ENCODE peak calls at places on chromosomes 2 and 18, in five cellular contexts. One of them, this sample, is unnamed.

GRCh38 chr2:168784993-168785392 is 17.4 kb upstream of the NOSTRIN start:
- DNase-seq in K562: no peak
- DNase-seq in HCT116: no peak
- DNase-seq in SK-N-SH: no peak
- DNase-seq in HepG2: no peak
- DNase-seq in this sample: no peak

GRCh38 chr18:331231-331771 is 63.5 kb upstream of the THOC1 start:
- DNase-seq in K562: no peak
- DNase-seq in HCT116: no peak
- DNase-seq in SK-N-SH: no peak
- DNase-seq in HepG2: no peak
- DNase-seq in this sample: no peak

GRCh38 chr2:229410946-229411345 is 139.9 kb upstream of the PID1 start:
- DNase-seq in K562: no peak
- DNase-seq in HCT116: no peak
- DNase-seq in SK-N-SH: no peak
- DNase-seq in HepG2: no peak
- DNase-seq in this sample: no peak

GRCh38 chr18:12883003-12883683 is 894 bp downstream of the PTPN2 start:
- DNase-seq in K562: no peak
- DNase-seq in HCT116: no peak
- DNase-seq in SK-N-SH: peak; percentile 39
- DNase-seq in HepG2: no peak
- DNase-seq in this sample: no peak

GRCh38 chr2:73939419-73939818 is 12.7 kb downstream of the DGUOK start:
- DNase-seq in K562: no peak
- DNase-seq in HCT116: no peak
- DNase-seq in SK-N-SH: no peak
- DNase-seq in HepG2: no peak
- DNase-seq in this sample: no peak

GRCh38 chr2:219378167-219378851 is 9.4 kb downstream of the DNPEP start:
- DNase-seq in K562: no peak
- DNase-seq in HCT116: no peak
- DNase-seq in SK-N-SH: no peak
- DNase-seq in HepG2: no peak
- DNase-seq in this sample: no peak

GRCh38 chr2:58634653-58635347 is 393.7 kb upstream of the FANCL start:
- DNase-seq in K562: no peak
- DNase-seq in HCT116: peak; percentile 47
- DNase-seq in SK-N-SH: no peak
- DNase-seq in HepG2: no peak
- DNase-seq in this sample: peak; percentile 10

GRCh38 chr2:9001229-9001628 is 2.3 kb downstream of the MBOAT2 start:
- DNase-seq in K562: no peak
- DNase-seq in HCT116: no peak
- DNase-seq in SK-N-SH: no peak
- DNase-seq in HepG2: no peak
- DNase-seq in this sample: no peak

GRCh38 chr2:54722641-54723299 is 692 bp upstream of the EML6 start:
- DNase-seq in K562: no peak
- DNase-seq in HCT116: peak; percentile 0
- DNase-seq in SK-N-SH: no peak
- DNase-seq in HepG2: no peak
- DNase-seq in this sample: no peak

GRCh38 chr2:169182573-169182972 is 113.2 kb downstream of the DHRS9 start:
- DNase-seq in K562: no peak
- DNase-seq in HCT116: no peak
- DNase-seq in SK-N-SH: no peak
- DNase-seq in HepG2: no peak
- DNase-seq in this sample: no peak

GRCh38 chr2:189821953-189822748 is 37.9 kb downstream of the PMS1 start:
- DNase-seq in K562: no peak
- DNase-seq in HCT116: no peak
- DNase-seq in SK-N-SH: peak; percentile 16
- DNase-seq in HepG2: no peak
- DNase-seq in this sample: no peak

GRCh38 chr18:32317651-32318050 is 127.8 kb downstream of the MEP1B start:
- DNase-seq in K562: no peak
- DNase-seq in HCT116: no peak
- DNase-seq in SK-N-SH: no peak
- DNase-seq in HepG2: no peak
- DNase-seq in this sample: no peak

GRCh38 chr2:148259674-148260073 is 238.8 kb downstream of the MBD5 start:
- DNase-seq in K562: no peak
- DNase-seq in HCT116: no peak
- DNase-seq in SK-N-SH: no peak
- DNase-seq in HepG2: no peak
- DNase-seq in this sample: peak; percentile 15

GRCh38 chr18:44117821-44118220 is 562.9 kb upstream of the SETBP1 start:
- DNase-seq in K562: no peak
- DNase-seq in HCT116: no peak
- DNase-seq in SK-N-SH: no peak
- DNase-seq in HepG2: no peak
- DNase-seq in this sample: no peak

GRCh38 chr18:10081477-10081876 is 167.7 kb downstream of the VAPA start:
- DNase-seq in K562: peak; percentile 44
- DNase-seq in HCT116: no peak
- DNase-seq in SK-N-SH: no peak
- DNase-seq in HepG2: peak; percentile 41
- DNase-seq in this sample: no peak

GRCh38 chr2:106781196-106781595 is 104.8 kb downstream of the ST6GAL2 start:
- DNase-seq in K562: no peak
- DNase-seq in HCT116: no peak
- DNase-seq in SK-N-SH: no peak
- DNase-seq in HepG2: no peak
- DNase-seq in this sample: no peak

GRCh38 chr2:177164584-177165052 is 48.0 kb upstream of the HNRNPA3 start:
- DNase-seq in K562: peak; percentile 80
- DNase-seq in HCT116: peak; percentile 68
- DNase-seq in SK-N-SH: peak; percentile 78
- DNase-seq in HepG2: peak; percentile 82
- DNase-seq in this sample: peak; percentile 84

GRCh38 chr2:116952254-116952653 is 862.2 kb upstream of the DDX18 start:
- DNase-seq in K562: no peak
- DNase-seq in HCT116: no peak
- DNase-seq in SK-N-SH: peak; percentile 5
- DNase-seq in HepG2: no peak
- DNase-seq in this sample: peak; percentile 32

GRCh38 chr2:181971032-181971431 is 14.6 kb upstream of the PPP1R1C start:
- DNase-seq in K562: no peak
- DNase-seq in HCT116: no peak
- DNase-seq in SK-N-SH: no peak
- DNase-seq in HepG2: no peak
- DNase-seq in this sample: no peak

DNA sequence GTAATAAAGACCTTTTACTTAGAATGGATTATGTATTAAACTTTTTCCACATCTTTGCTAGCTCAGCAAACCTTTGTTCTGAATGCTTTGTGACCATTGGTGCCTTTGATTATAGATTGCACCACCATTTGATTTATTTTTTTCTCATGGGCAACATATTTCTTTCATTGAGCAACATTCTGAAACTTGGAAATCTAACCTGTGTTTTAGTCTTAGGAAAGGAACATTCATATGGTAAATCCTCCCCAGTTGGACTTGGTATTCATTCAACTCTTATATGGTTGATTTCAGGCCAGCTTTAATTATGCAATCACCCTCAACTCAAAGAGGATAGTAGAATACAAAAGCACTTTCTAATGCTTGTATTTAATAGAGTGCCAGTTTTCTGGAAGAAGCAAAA is 1077.9 kb upstream of the ZEB2 start:
- DNase-seq in K562: no peak
- DNase-seq in HCT116: no peak
- DNase-seq in SK-N-SH: no peak
- DNase-seq in HepG2: no peak
- DNase-seq in this sample: no peak
- TF ChIP-seq JUND in K562: no peak
- TF ChIP-seq JUND in HCT116: no peak
- TF ChIP-seq JUND in SK-N-SH: no peak
- TF ChIP-seq JUND in HepG2: no peak
- TF ChIP-seq JUND in this sample: no peak

GRCh38 chr18:6605115-6605869 is 124.2 kb upstream of the ARHGAP28 start:
- DNase-seq in K562: no peak
- DNase-seq in HCT116: no peak
- DNase-seq in SK-N-SH: no peak
- DNase-seq in HepG2: no peak
- DNase-seq in this sample: no peak
- TF ChIP-seq JUND in K562: no peak
- TF ChIP-seq JUND in HCT116: no peak
- TF ChIP-seq JUND in SK-N-SH: no peak
- TF ChIP-seq JUND in HepG2: no peak
- TF ChIP-seq JUND in this sample: no peak

DNA sequence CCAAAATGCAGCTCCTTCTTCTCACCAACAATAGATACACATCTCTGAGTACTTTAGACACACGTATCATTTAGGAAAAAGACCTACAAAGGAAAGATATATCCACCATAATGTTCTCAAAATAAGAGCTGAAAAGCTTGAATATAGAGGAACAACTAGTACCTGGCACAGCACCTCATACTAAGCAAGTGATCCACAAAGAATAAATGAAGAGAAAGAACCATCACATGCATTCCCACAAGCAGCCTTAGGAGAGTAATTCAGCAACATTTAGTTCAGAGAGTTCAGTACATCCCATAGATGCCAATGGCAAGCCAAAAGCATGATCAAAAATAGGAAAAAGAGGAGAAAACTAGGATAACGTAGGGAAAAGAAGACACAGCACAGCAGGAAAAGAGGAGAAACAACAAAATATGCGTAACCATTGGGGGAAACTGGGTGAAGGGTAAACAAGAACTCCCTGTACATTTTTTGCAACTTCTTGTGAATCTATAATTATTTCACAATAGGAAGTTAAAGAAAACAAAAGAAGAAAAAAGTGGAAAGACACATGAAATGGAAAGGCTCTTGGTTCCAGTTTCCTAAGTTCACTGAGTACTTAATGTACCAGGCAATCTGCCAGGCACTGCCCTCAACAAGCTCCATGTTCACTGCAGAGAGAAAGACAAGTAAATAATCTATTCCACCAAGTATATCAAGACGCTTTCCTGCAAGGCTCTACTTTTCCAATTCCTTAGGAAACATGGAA is 22.3 kb downstream of the CLASP1 start:
- DNase-seq in K562: no peak
- DNase-seq in HCT116: no peak
- DNase-seq in SK-N-SH: no peak
- DNase-seq in HepG2: no peak
- DNase-seq in this sample: no peak
- TF ChIP-seq JUND in K562: no peak
- TF ChIP-seq JUND in HCT116: no peak
- TF ChIP-seq JUND in SK-N-SH: no peak
- TF ChIP-seq JUND in HepG2: no peak
- TF ChIP-seq JUND in this sample: no peak

GRCh38 chr2:170396799-170397459 is 219.0 kb downstream of the MYO3B start:
- DNase-seq in K562: peak; percentile 39
- DNase-seq in HCT116: no peak
- DNase-seq in SK-N-SH: peak; percentile 15
- DNase-seq in HepG2: peak; percentile 43
- DNase-seq in this sample: peak; percentile 22
- TF ChIP-seq JUND in K562: no peak
- TF ChIP-seq JUND in HCT116: no peak
- TF ChIP-seq JUND in SK-N-SH: no peak
- TF ChIP-seq JUND in HepG2: no peak
- TF ChIP-seq JUND in this sample: no peak

DNA sequence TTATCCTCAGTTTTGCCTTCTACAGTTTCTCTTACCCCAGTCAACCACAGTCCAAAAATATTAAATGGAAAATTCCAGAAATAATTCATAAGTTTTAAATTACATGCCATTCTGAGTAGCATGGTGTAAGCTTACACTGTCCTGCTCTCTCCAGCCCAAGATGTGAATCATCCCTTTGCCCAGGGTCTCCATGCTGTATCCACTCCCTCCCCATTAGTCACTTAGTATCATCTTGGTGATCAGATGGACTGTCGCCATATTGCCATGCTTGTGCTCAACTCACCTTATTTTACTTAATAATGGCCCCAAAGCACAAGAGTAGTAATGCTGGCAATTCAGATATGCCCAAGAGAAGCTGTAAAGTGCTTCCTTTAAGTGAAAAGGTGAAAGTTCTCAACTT is 18.5 kb upstream of the CCNT2 start:
- DNase-seq in K562: no peak
- DNase-seq in HCT116: no peak
- DNase-seq in SK-N-SH: no peak
- DNase-seq in HepG2: no peak
- DNase-seq in this sample: no peak
- TF ChIP-seq JUND in K562: no peak
- TF ChIP-seq JUND in HCT116: no peak
- TF ChIP-seq JUND in SK-N-SH: peak; percentile 26
- TF ChIP-seq JUND in HepG2: no peak
- TF ChIP-seq JUND in this sample: no peak

GRCh38 chr2:201854841-201855240 is 48.5 kb downstream of the CDK15 start:
- DNase-seq in K562: no peak
- DNase-seq in HCT116: no peak
- DNase-seq in SK-N-SH: no peak
- DNase-seq in HepG2: no peak
- DNase-seq in this sample: no peak
- TF ChIP-seq JUND in K562: no peak
- TF ChIP-seq JUND in HCT116: no peak
- TF ChIP-seq JUND in SK-N-SH: no peak
- TF ChIP-seq JUND in HepG2: no peak
- TF ChIP-seq JUND in this sample: no peak

DNA sequence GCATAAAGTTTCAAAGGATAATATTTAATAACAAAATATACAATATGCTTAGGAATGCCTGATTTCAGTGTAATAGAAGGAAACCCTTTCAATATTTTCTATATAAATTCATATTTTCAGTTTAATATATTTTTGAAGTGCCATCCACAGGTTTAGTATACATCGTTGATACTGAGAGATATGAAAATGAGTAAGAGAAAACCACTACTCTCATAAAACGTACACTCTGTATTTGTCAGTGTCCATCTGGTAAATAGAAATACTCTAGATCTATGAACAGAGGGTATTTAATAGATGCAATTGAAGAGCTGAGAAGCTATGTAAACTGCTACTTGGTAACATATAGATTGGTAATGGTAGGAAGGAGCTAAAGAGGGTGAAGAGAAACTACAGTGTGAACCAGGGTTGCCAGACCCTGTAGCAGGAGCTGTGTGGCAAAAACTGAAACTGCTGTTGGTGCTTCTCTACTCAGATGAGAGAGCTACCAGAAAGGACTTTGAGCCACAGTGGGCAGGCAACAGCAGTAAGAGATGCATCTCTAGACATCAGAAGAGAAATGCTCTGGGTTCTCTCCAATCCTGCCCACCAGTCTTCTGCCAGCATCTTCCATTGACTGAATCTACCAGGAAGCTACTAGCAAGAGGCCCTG is 187.4 kb downstream of the CCDC102B start:
- DNase-seq in K562: no peak
- DNase-seq in HCT116: no peak
- DNase-seq in SK-N-SH: no peak
- DNase-seq in HepG2: no peak
- DNase-seq in this sample: no peak
- TF ChIP-seq JUND in K562: no peak
- TF ChIP-seq JUND in HCT116: no peak
- TF ChIP-seq JUND in SK-N-SH: no peak
- TF ChIP-seq JUND in HepG2: no peak
- TF ChIP-seq JUND in this sample: no peak

This sample was measured in T47D.